ENCODE peak calls at places on chromosomes 11 and 22, in eight cellular contexts. T is cardiac muscle cell; Y is NCI-H1105 treated with DMSO at 0.1 percent for 48 hours; N is GM20000; K is memory B cell; I is GM23338; D is stimulated activated CD8-positive, alpha-beta memory T cell treated with anti-CD3 and anti-CD28 coated beads, Interleukin-4, amount 100 ng/mL, for 48 hours; R is activated naive CD8-positive, alpha-beta T cell treated with anti-CD3 and anti-CD28 coated beads, Interleukin-2, amount 10 ng/mL, durations not matched to agents 7 days and 5 days. E is an unnamed sample.

GRCh38 chr22:44096736-44097135 is 72.6 kb downstream of the PARVB start:
- DNase-seq in T (no peak), Y (no peak), N (no peak), K (no peak), I (no peak), D (no peak), R (no peak), E (no peak)

GRCh38 chr22:34102633-34103032 is 182.4 kb upstream of the LARGE1 start:
- DNase-seq in T (peak), Y (no peak), N (no peak), K (no peak), I (peak), D (no peak), R (no peak), E (no peak)

GRCh38 chr22:38494939-38495338 is 11.2 kb downstream of the DDX17 start:
- DNase-seq in T (no peak), Y (no peak), N (no peak), K (no peak), I (no peak), D (no peak), R (no peak), E (no peak)

GRCh38 chr22:29947410-29948387 is 64.7 kb downstream of the MTMR3 start:
- DNase-seq in T (no peak), Y (no peak), N (no peak), K (no peak), I (no peak), D (no peak), R (no peak), E (peak)

GRCh38 chr11:96180341-96180740 is 162.7 kb downstream of the MAML2 start:
- DNase-seq in T (no peak), Y (no peak), N (no peak), K (no peak), I (no peak), D (no peak), R (no peak), E (peak)

GRCh38 chr22:35663371-35663770 is 15.1 kb downstream of the APOL6 start:
- DNase-seq in T (no peak), Y (no peak), N (no peak), K (no peak), I (no peak), D (no peak), R (no peak), E (no peak)

GRCh38 chr11:132082566-132082965 is 712.2 kb downstream of the NTM start:
- DNase-seq in T (no peak), Y (no peak), N (no peak), K (no peak), I (no peak), D (no peak), R (no peak), E (no peak)

GRCh38 chr11:2196970-2197770 is 25.6 kb upstream of the TH start:
- DNase-seq in T (peak), Y (peak), N (peak), K (peak), I (peak), D (peak), R (peak), E (peak)

GRCh38 chr11:111045408-111045806 is 200.1 kb upstream of the POU2AF2 start:
- DNase-seq in T (no peak), Y (no peak), N (no peak), K (no peak), I (peak), D (no peak), R (no peak), E (peak)

GRCh38 chr22:37419916-37420655 is 7.2 kb downstream of the ELFN2 start:
- DNase-seq in T (peak), Y (no peak), N (no peak), K (no peak), I (peak), D (peak), R (no peak), E (no peak)

GRCh38 chr11:112637046-112637445 is 324.2 kb upstream of the NCAM1 start:
- DNase-seq in T (no peak), Y (no peak), N (no peak), K (no peak), I (no peak), D (no peak), R (no peak), E (peak)

GRCh38 chr11:86484164-86484794 is 109.6 kb downstream of the CCDC81 start:
- DNase-seq in T (no peak), Y (no peak), N (no peak), K (no peak), I (no peak), D (no peak), R (no peak), E (peak)

GRCh38 chr22:35419756-35420155 is 19.8 kb downstream of the MCM5 start:
- DNase-seq in T (no peak), Y (no peak), N (no peak), K (no peak), I (no peak), D (no peak), R (no peak), E (peak)

GRCh38 chr22:36125994-36126531 is 34.5 kb downstream of the APOL3 start:
- DNase-seq in T (no peak), Y (no peak), N (no peak), K (no peak), I (no peak), D (no peak), R (no peak), E (no peak)

GRCh38 chr22:50676661-50677492 is 4.3 kb downstream of the SHANK3 start:
- DNase-seq in T (no peak), Y (no peak), N (no peak), K (no peak), I (no peak), D (no peak), R (no peak), E (no peak)

GRCh38 chr22:32917577-32918375 is 116.3 kb downstream of the TIMP3 start:
- DNase-seq in T (peak), Y (no peak), N (no peak), K (no peak), I (no peak), D (no peak), R (no peak), E (no peak)

GRCh38 chr11:22512457-22512856 is 113.2 kb downstream of the FANCF start:
- DNase-seq in T (no peak), Y (no peak), N (no peak), K (no peak), I (no peak), D (no peak), R (no peak), E (no peak)

GRCh38 chr22:35498026-35498425 is 42.6 kb upstream of the RASD2 start:
- DNase-seq in T (no peak), Y (no peak), N (no peak), K (no peak), I (peak), D (no peak), R (no peak), E (no peak)

GRCh38 chr22:31944700-31945477 is 554 bp downstream of the YWHAH start:
- DNase-seq in T (peak), Y (no peak), N (peak), K (no peak), I (peak), D (peak), R (no peak), E (peak)

GRCh38 chr22:48075604-48076400 is 1313.4 kb downstream of the TBC1D22A start:
- DNase-seq in T (no peak), Y (no peak), N (no peak), K (no peak), I (no peak), D (no peak), R (no peak), E (no peak)

GRCh38 chr11:74123008-74123448 is 47.8 kb downstream of the C2CD3 start:
- DNase-seq in T (no peak), Y (no peak), N (no peak), K (no peak), I (peak), D (no peak), R (no peak), E (no peak)

GRCh38 chr11:75467881-75468280 is 34.9 kb upstream of the KLHL35 start:
- DNase-seq in T (no peak), Y (no peak), N (no peak), K (no peak), I (no peak), D (no peak), R (no peak), E (no peak)

GRCh38 chr11:8631395-8632110 is 37.5 kb upstream of the STK33 start:
- DNase-seq in T (no peak), Y (no peak), N (no peak), K (no peak), I (no peak), D (no peak), R (no peak), E (peak)

GRCh38 chr11:1476946-1477736 is 9.4 kb downstream of the MOB2 start:
- DNase-seq in T (no peak), Y (no peak), N (no peak), K (no peak), I (no peak), D (no peak), R (no peak), E (no peak)

GRCh38 chr11:1946812-1947480 is at the start of gene MRPL23:
- DNase-seq in T (no peak), Y (no peak), N (no peak), K (peak), I (no peak), D (peak), R (peak), E (no peak)

GRCh38 chr11:55920537-55920936 is 6.2 kb upstream of the OR5W2 start:
- DNase-seq in T (no peak), Y (no peak), N (no peak), K (no peak), I (no peak), D (no peak), R (no peak), E (no peak)

GRCh38 chr22:37604875-37605274 is 3.8 kb upstream of the GGA1 start:
- DNase-seq in T (no peak), Y (no peak), N (no peak), K (no peak), I (no peak), D (peak), R (peak), E (no peak)

E was measured in G401.